ENCODE peak calls at places on chromosomes 12 and 14, in four cellular contexts. W, H, Z and R are unnamed samples.

GRCh38 chr12:129212221-129212630 is 358.9 kb downstream of the GLT1D1 start:
- DNase-seq in W (no peak), H (no peak), Z (peak), R (no peak)

GRCh38 chr14:72254202-72254939 is 322.1 kb downstream of the RGS6 start:
- DNase-seq in W (no peak), H (no peak), Z (no peak), R (no peak)

GRCh38 chr12:127170271-127171180 is 1096.4 kb upstream of the TMEM132C start:
- DNase-seq in W (no peak), H (no peak), Z (no peak), R (no peak)

GRCh38 chr12:96036765-96037455 is 1.5 kb upstream of the LTA4H start:
- DNase-seq in W (no peak), H (no peak), Z (no peak), R (no peak)

GRCh38 chr14:105479438-105480164 is 5.0 kb downstream of the CRIP2 start:
- DNase-seq in W (no peak), H (no peak), Z (no peak), R (no peak)

GRCh38 chr14:39430762-39431415 is 1.3 kb downstream of the FBXO33 start:
- DNase-seq in W (no peak), H (no peak), Z (peak), R (no peak)

GRCh38 chr12:119512772-119513497 is 80.6 kb upstream of the TMEM233 start:
- DNase-seq in W (peak), H (peak), Z (peak), R (peak)

GRCh38 chr12:75825686-75826085 is 205.9 kb downstream of the PHLDA1 start:
- DNase-seq in W (no peak), H (no peak), Z (no peak), R (no peak)

GRCh38 chr12:124752437-124753229 is 111.0 kb downstream of the SCARB1 start:
- DNase-seq in W (no peak), H (no peak), Z (no peak), R (no peak)

GRCh38 chr12:14560904-14561574 is 6.6 kb downstream of the PLBD1 start:
- DNase-seq in W (no peak), H (no peak), Z (no peak), R (no peak)

GRCh38 chr12:7015555-7016370 is 2.5 kb downstream of the LPCAT3 start:
- DNase-seq in W (no peak), H (no peak), Z (no peak), R (no peak)

GRCh38 chr12:108930155-108930554 is 50.3 kb downstream of the DAO start:
- DNase-seq in W (no peak), H (no peak), Z (no peak), R (no peak)

GRCh38 chr14:22847661-22848341 is 11.4 kb downstream of the MMP14 start:
- DNase-seq in W (peak), H (no peak), Z (no peak), R (no peak)

GRCh38 chr12:6691473-6691872 is 2.3 kb upstream of the ZNF384 start:
- DNase-seq in W (no peak), H (no peak), Z (no peak), R (no peak)

GRCh38 chr12:81626406-81626805 is 132.7 kb downstream of the PPFIA2 start:
- DNase-seq in W (no peak), H (no peak), Z (no peak), R (no peak)

GRCh38 chr12:3035171-3035570 is 42.0 kb upstream of the TSPAN9 start:
- DNase-seq in W (no peak), H (no peak), Z (no peak), R (no peak)

GRCh38 chr12:100668939-100669536 is 95.6 kb downstream of the GAS2L3 start:
- DNase-seq in W (peak), H (peak), Z (peak), R (peak)

DNA sequence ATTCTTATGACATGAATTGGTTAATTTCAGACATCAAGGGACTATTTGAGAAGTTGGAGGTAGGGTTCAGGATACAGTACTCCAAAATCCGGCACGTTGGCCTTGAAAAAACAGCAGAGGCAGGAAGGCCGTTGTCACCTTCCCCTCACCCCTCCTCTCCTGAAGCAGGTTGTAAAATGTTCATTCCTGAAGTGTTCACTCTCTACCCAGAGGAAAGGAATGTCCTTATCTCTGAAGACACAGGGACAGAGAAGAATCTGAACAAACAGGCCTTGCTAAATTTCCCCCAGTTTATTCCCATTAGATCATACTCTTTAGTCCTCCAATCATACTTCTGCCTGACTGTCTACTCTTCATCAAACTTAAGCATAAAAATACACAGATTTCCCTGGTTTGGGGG is 313.6 kb downstream of the ZFP36L1 start:
- DNase-seq in W (no peak), H (no peak), Z (no peak), R (no peak)
- TF ChIP-seq ELF4 in W (no peak), H (no peak), Z (no peak), R (no peak)

GRCh38 chr14:95464103-95464502 is 52.3 kb downstream of the SYNE3 start:
- DNase-seq in W (no peak), H (no peak), Z (no peak), R (no peak)

GRCh38 chr14:95464524-95464923 is 51.9 kb downstream of the SYNE3 start:
- DNase-seq in W (no peak), H (no peak), Z (no peak), R (no peak)

GRCh38 chr14:95465358-95465757 is 51.1 kb downstream of the SYNE3 start:
- DNase-seq in W (no peak), H (no peak), Z (no peak), R (no peak)

GRCh38 chr14:95462491-95462890 is 54.0 kb downstream of the SYNE3 start:
- DNase-seq in W (no peak), H (no peak), Z (no peak), R (no peak)

DNA sequence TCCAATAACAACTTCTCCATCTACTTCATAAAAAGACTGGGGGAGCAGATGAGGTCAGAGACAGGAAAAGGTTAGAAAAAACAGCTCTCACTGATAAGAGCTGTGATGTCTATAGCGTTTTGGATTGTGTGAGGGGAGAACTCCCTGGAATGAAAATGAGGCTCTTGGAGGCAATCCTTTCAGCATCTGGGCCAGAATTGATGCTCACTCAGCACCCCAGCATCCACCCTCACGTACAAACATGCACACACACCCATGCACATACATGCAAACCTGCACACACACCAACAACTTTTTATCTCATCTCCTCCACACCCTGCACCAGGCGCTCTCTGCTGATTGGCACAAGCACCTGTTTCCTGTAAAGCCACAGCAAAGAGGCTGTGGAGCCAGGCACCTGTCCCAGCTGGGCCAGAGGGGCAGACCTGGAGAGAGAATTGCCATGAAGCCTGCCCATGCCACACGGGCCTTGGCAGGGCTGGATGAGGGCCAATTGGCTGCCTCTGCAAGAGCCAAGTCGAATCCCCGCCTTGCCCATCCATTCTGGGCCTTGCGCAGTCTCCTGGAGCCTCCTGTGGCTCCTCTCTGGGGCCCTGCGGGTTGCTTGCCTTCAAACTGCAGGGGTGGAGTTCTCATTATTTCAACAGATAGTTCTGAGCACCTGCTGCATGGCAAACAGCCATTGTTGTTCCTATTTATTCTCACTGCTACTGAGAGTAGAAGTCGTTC is 53.1 kb downstream of the SYNE3 start:
- DNase-seq in W (no peak), H (no peak), Z (no peak), R (no peak)
- TF ChIP-seq ELF4 in W (no peak), H (no peak), Z (no peak), R (no peak)

GRCh38 chr14:64684091-64684490 is 20.1 kb upstream of the PLEKHG3 start:
- DNase-seq in W (no peak), H (no peak), Z (peak), R (no peak)
- TF ChIP-seq ELF4 in W (no peak), H (no peak), Z (no peak), R (no peak)

GRCh38 chr14:80587096-80587724 is 354.3 kb downstream of the CEP128 start:
- DNase-seq in W (peak), H (no peak), Z (peak), R (no peak)
- TF ChIP-seq ELF4 in W (no peak), H (no peak), Z (no peak), R (no peak)

GRCh38 chr14:104390221-104390931 is 189.2 kb upstream of the C14orf180 start:
- DNase-seq in W (no peak), H (no peak), Z (no peak), R (no peak)
- TF ChIP-seq ELF4 in W (no peak), H (no peak), Z (no peak), R (no peak)

GRCh38 chr12:50822082-50822481 is 20.6 kb upstream of the TMPRSS12 start:
- DNase-seq in W (no peak), H (no peak), Z (no peak), R (no peak)
- TF ChIP-seq ELF4 in W (no peak), H (no peak), Z (no peak), R (no peak)

DNA sequence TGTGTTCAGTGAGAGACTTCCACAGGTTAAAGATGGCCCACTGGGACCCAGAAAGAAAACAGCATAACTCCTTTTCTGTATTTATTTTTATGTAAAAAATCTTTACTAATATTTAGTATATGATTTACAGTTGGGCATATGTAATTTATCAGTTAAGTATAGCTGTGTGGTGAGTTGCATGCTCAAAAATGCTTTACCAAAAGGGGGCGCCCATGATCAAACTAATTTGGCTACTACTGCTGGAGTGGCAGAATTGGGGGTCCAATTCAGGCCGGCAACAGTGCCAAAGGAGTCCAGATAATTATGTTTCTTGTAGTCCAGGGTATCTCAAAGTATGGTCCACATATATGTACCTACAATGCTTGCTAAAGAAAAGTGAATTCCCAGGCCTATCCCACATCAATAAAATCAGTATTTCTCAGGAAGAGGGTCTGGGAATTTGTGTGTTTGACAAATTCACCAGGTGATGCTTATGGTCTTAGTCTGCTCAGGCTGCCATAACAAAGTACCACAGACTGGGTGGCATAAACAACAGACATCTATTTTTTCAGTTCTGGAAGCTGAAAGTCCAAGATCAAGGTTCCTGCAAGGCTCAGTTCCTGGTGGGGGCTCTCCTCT is 152.0 kb downstream of the KTN1 start:
- DNase-seq in W (peak), H (no peak), Z (peak), R (peak)
- TF ChIP-seq ELF4 in W (no peak), H (no peak), Z (no peak), R (no peak)